ENCODE peak calls at places on chromosome 18, in seven cellular contexts. R is Peyer's patch, F is heart right ventricle, K is A549, W is MM.1S, P is endothelial cell of umbilical vein, I is H9. S is an unnamed sample.

GRCh38 chr18:49189772-49190171 is 239.0 kb upstream of the SMAD7 start:
- DNase-seq in R (no peak), F (no peak), K (no peak), W (no peak), P (no peak), I (no peak), S (no peak)

GRCh38 chr18:26386002-26386401 is 159.8 kb downstream of the TAF4B start:
- DNase-seq in R (no peak), F (no peak), K (peak; percentile 53), W (no peak), P (peak; percentile 87), I (no peak), S (no peak)

GRCh38 chr18:43574974-43575373 is 297.7 kb upstream of the SYT4 start:
- DNase-seq in R (no peak), F (no peak), K (no peak), W (no peak), P (no peak), I (no peak), S (no peak)

GRCh38 chr18:12236934-12237832 is 17.0 kb upstream of the CIDEA start:
- DNase-seq in R (peak; percentile 80), F (peak; percentile 82), K (peak; percentile 57), W (peak; percentile 65), P (peak; percentile 63), I (peak; percentile 86), S (peak; percentile 96)

GRCh38 chr18:76386886-76387285 is 108.2 kb downstream of the ZNF516 start:
- DNase-seq in R (no peak), F (no peak), K (no peak), W (no peak), P (no peak), I (no peak), S (no peak)

GRCh38 chr18:26656944-26657536 is 108.7 kb upstream of the KCTD1 start:
- DNase-seq in R (peak; percentile 72), F (peak; percentile 86), K (peak; percentile 48), W (peak; percentile 60), P (peak; percentile 53), I (peak; percentile 55), S (peak; percentile 86)

GRCh38 chr18:484749-485464 is 15.6 kb downstream of the COLEC12 start:
- DNase-seq in R (no peak), F (no peak), K (no peak), W (no peak), P (no peak), I (no peak), S (no peak)

GRCh38 chr18:22176622-22177495 is 7.5 kb downstream of the GATA6 start:
- DNase-seq in R (peak; percentile 77), F (peak; percentile 43), K (no peak), W (no peak), P (no peak), I (peak; percentile 48), S (peak; percentile 77)

GRCh38 chr18:77619523-77619922 is 369.9 kb downstream of the GALR1 start:
- DNase-seq in R (no peak), F (no peak), K (no peak), W (no peak), P (no peak), I (no peak), S (no peak)

GRCh38 chr18:12307251-12307736 is 747 bp upstream of the TUBB6 start:
- DNase-seq in R (no peak), F (peak; percentile 66), K (no peak), W (no peak), P (peak; percentile 74), I (no peak), S (peak; percentile 78)

GRCh38 chr18:37874721-37875120 is 309.1 kb upstream of the CELF4 start:
- DNase-seq in R (no peak), F (no peak), K (no peak), W (no peak), P (no peak), I (no peak), S (no peak)

GRCh38 chr18:59308201-59309014 is 10.0 kb downstream of the CPLX4 start:
- DNase-seq in R (peak; percentile 80), F (peak; percentile 83), K (peak; percentile 55), W (peak; percentile 64), P (peak; percentile 50), I (peak; percentile 76), S (peak; percentile 92)

GRCh38 chr18:57644540-57644939 is 22.9 kb upstream of the NARS1 start:
- DNase-seq in R (no peak), F (no peak), K (peak; percentile 25), W (no peak), P (no peak), I (no peak), S (no peak)

GRCh38 chr18:67875057-67875456 is 358.5 kb upstream of the DSEL start:
- DNase-seq in R (no peak), F (no peak), K (no peak), W (no peak), P (no peak), I (no peak), S (no peak)

GRCh38 chr18:25814841-25815458 is 275.5 kb downstream of the SS18 start:
- DNase-seq in R (no peak), F (no peak), K (no peak), W (peak; percentile 61), P (no peak), I (no peak), S (no peak)

GRCh38 chr18:61394983-61395382 is 61.8 kb downstream of the CDH20 start:
- DNase-seq in R (no peak), F (no peak), K (no peak), W (no peak), P (no peak), I (no peak), S (no peak)

GRCh38 chr18:27772081-27772480 is 404.8 kb downstream of the CDH2 start:
- DNase-seq in R (no peak), F (no peak), K (no peak), W (no peak), P (no peak), I (no peak), S (no peak)

GRCh38 chr18:24420551-24420950 is 5.9 kb upstream of the IMPACT start:
- DNase-seq in R (no peak), F (no peak), K (no peak), W (no peak), P (no peak), I (no peak), S (no peak)

GRCh38 chr18:29164020-29164706 is 987.2 kb upstream of the CDH2 start:
- DNase-seq in R (no peak), F (no peak), K (peak; percentile 66), W (no peak), P (peak; percentile 91), I (no peak), S (no peak)

GRCh38 chr18:48947102-48947501 is 3.7 kb downstream of the SMAD7 start:
- DNase-seq in R (no peak), F (no peak), K (no peak), W (no peak), P (peak; percentile 26), I (no peak), S (no peak)

GRCh38 chr18:53115876-53116585 is 776.0 kb downstream of the DCC start:
- DNase-seq in R (no peak), F (no peak), K (no peak), W (no peak), P (no peak), I (no peak), S (no peak)

GRCh38 chr18:44080054-44080453 is 600.6 kb upstream of the SETBP1 start:
- DNase-seq in R (no peak), F (no peak), K (no peak), W (no peak), P (no peak), I (no peak), S (no peak)

GRCh38 chr18:58400337-58400885 is 228.5 kb downstream of the ALPK2 start:
- DNase-seq in R (no peak), F (no peak), K (no peak), W (no peak), P (no peak), I (peak; percentile 8), S (peak; percentile 18)

GRCh38 chr18:28115149-28115550 is 61.8 kb downstream of the CDH2 start:
- DNase-seq in R (no peak), F (no peak), K (peak; percentile 65), W (no peak), P (peak; percentile 66), I (no peak), S (peak; percentile 69)

GRCh38 chr18:40902436-40902835 is 1052.6 kb upstream of the PIK3C3 start:
- DNase-seq in R (no peak), F (no peak), K (no peak), W (no peak), P (no peak), I (no peak), S (no peak)

GRCh38 chr18:75125359-75126331 is 83.3 kb downstream of the PTGR3 start:
- DNase-seq in R (no peak), F (no peak), K (no peak), W (no peak), P (no peak), I (peak; percentile 77), S (peak; percentile 79)
- H3K4me1 ChIP-seq in R (no peaks in the 10 kb centered on the region), F (no peaks in the 10 kb centered on the region), K (no peaks in the 10 kb centered on the region), W (no peaks in the 10 kb centered on the region), P (no peaks in the 10 kb centered on the region), I (no peaks in the 10 kb centered on the region), S (no peaks in the 10 kb centered on the region)

DNA sequence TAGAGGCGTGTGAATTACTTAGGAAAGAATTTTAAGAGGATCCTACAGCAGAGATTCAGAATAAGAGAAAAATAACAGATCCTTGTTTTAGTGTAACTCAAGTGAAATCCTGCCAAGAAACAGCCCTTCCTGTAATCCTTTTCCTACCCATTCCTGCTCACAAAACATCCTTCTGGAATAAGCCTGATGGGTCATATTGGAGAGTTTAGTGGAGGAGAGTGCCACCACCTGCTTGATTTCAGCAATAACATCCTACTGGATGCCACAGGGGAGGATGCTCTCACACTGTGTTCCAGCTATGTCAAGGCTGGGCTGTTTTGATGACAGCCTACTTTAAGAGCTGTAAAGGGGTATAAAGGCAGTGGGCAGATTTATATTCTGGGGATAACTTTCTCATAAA is 54.8 kb upstream of the CCDC178 start:
- DNase-seq in R (no peak), F (no peak), K (peak; percentile 16), W (peak; percentile 31), P (peak; percentile 10), I (peak; percentile 66), S (peak; percentile 81)
- TF ChIP-seq CTCF in R (no peak), F (no peak), K (no peak), W (peak; percentile 44), P (peak; percentile 15), I (peak; percentile 80), S (peak; percentile 82)

DNA sequence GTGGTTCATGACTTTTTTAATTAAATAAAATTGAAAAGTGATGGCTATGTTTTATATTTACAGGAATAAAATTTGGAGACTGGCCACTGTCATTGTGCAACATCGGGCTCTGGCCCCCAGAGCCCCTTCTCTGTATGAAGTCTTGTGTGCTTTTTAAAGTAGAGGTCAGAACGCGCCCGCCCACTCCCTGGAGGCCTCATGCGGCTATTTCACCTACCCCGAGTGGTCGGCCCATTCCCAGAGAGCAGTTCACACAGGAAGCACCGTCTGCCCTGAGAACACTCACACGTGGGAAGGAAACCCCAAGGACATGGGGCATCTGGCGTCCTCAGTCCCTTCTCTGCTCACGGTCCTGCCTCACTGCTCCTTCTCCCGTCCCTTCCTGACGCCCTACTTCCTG is 296.9 kb upstream of the SALL3 start:
- DNase-seq in R (no peak), F (no peak), K (no peak), W (no peak), P (no peak), I (no peak), S (no peak)
- H3K9me3 ChIP-seq in R (no peaks in the 10 kb centered on the region), F (no peaks in the 10 kb centered on the region), K (no peaks in the 10 kb centered on the region), W (no peaks in the 10 kb centered on the region), P (peaks cover 2% of the 10 kb centered on the region), I (no peaks in the 10 kb centered on the region), S (no peaks in the 10 kb centered on the region)

DNA sequence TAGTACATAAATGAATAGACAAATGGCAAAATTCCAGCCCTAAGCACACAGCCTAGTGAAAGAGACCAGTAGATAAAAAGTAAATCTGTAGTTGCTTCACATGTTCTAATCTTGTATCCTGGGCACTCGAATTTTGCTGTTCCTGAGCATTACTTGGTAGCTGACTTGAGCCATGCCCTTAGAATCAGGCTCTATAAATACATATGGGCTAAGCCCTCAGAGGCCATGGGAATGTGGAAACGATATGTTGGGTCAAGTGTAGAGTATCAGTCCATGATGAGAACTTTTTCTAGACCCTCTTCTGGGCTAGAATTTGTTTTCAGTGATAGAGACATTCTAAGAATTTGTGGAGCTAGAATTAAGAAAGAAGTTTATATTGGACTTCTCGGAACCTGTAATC is 21.9 kb downstream of the ELAC1 start:
- DNase-seq in R (no peak), F (no peak), K (no peak), W (no peak), P (no peak), I (no peak), S (no peak)
- H3K4me1 ChIP-seq in R (no peaks in the 10 kb centered on the region), F (no peaks in the 10 kb centered on the region), K (peaks cover 6% of the 10 kb centered on the region), W (no peaks in the 10 kb centered on the region), P (no peaks in the 10 kb centered on the region), I (no peaks in the 10 kb centered on the region), S (peaks cover 5% of the 10 kb centered on the region)